ENCODE peak calls at places on chromosomes 1 and 21, in seven cellular contexts. P is EH; J is A549; T is heart right ventricle; L is central memory CD4-positive, alpha-beta T cell; V is NCI-H2107; Q is NCI-H345. X is an unnamed sample.

GRCh38 chr1:221743416-221744208 is 1.7 kb upstream of the DUSP10 start:
- DNase-seq in V (no peak), T (no peak), P (no peak), J (no peak), Q (no peak), L (no peak), X (peak)

GRCh38 chr1:84998642-84999280 is 1.8 kb upstream of the MCOLN2 start:
- DNase-seq in Q (no peak), P (peak), T (no peak), V (no peak), L (peak), J (no peak), X (no peak)

GRCh38 chr1:47431534-47431933 is 6.3 kb upstream of the FOXD2 start:
- DNase-seq in Q (no peak), V (no peak), L (no peak), T (no peak), P (peak), J (no peak), X (no peak)

GRCh38 chr1:27519341-27520258 is 29.6 kb upstream of the WASF2 start:
- DNase-seq in Q (peak), T (peak), V (no peak), J (no peak), P (no peak), L (no peak), X (no peak)

GRCh38 chr21:42107177-42107880 is 36.2 kb downstream of the UMODL1 start:
- DNase-seq in J (no peak), P (no peak), V (no peak), L (no peak), Q (no peak), T (no peak), X (no peak)

GRCh38 chr1:62439652-62440371 is 3.0 kb downstream of the USP1 start:
- DNase-seq in P (peak), J (no peak), Q (no peak), V (no peak), L (no peak), T (no peak), X (no peak)

GRCh38 chr1:21255284-21255942 is 34.9 kb downstream of the ECE1 start:
- DNase-seq in P (peak), J (peak), T (peak), Q (peak), L (peak), V (peak), X (peak)

GRCh38 chr21:37687001-37687400 is 229.3 kb downstream of the KCNJ6 start:
- DNase-seq in Q (no peak), T (no peak), V (no peak), L (no peak), J (no peak), P (no peak), X (no peak)

GRCh38 chr1:64623750-64624445 is 121.0 kb upstream of the RAVER2 start:
- DNase-seq in T (no peak), V (no peak), Q (peak), P (peak), J (no peak), L (no peak), X (no peak)

GRCh38 chr1:43299101-43299500 is 1.7 kb upstream of the TIE1 start:
- DNase-seq in T (no peak), P (no peak), Q (no peak), L (no peak), J (no peak), V (no peak), X (no peak)

GRCh38 chr1:21280482-21280881 is 9.8 kb downstream of the ECE1 start:
- DNase-seq in T (no peak), J (no peak), P (peak), Q (no peak), L (no peak), V (no peak), X (no peak)

GRCh38 chr1:54861070-54861761 is 25.8 kb downstream of the DHCR24 start:
- DNase-seq in J (no peak), T (no peak), P (peak), V (no peak), Q (no peak), L (no peak), X (peak)

GRCh38 chr1:151846062-151846568 is 6.5 kb upstream of the C2CD4D start:
- DNase-seq in Q (no peak), L (no peak), J (peak), P (peak), T (no peak), V (no peak), X (no peak)

GRCh38 chr1:10829965-10830515 is 33.6 kb upstream of the CASZ1 start:
- DNase-seq in L (no peak), J (no peak), Q (no peak), V (no peak), P (no peak), T (no peak), X (no peak)

GRCh38 chr1:72282690-72283203 is 408 bp upstream of the NEGR1 start:
- DNase-seq in L (peak), P (peak), Q (peak), V (peak), J (no peak), T (peak), X (peak)

GRCh38 chr1:33140153-33141149 is 41.4 kb downstream of the TRIM62 start:
- DNase-seq in T (no peak), L (no peak), P (peak), Q (peak), V (peak), J (no peak), X (no peak)

GRCh38 chr1:159014851-159015250 is 5.1 kb downstream of the IFI16 start:
- DNase-seq in T (no peak), L (no peak), Q (no peak), V (no peak), J (no peak), P (no peak), X (no peak)

GRCh38 chr1:100538935-100539835 is 1.2 kb downstream of the GPR88 start:
- DNase-seq in P (peak), J (no peak), Q (peak), T (peak), V (no peak), L (peak), X (no peak)

GRCh38 chr1:44423706-44424546 is 18.9 kb downstream of the RNF220 start:
- DNase-seq in T (peak), L (no peak), P (peak), J (no peak), Q (no peak), V (no peak), X (no peak)

GRCh38 chr1:37609002-37609401 is 13.3 kb upstream of the GNL2 start:
- DNase-seq in P (no peak), Q (no peak), T (no peak), V (no peak), J (no peak), L (no peak), X (no peak)

GRCh38 chr1:63799324-63799723 is 25.5 kb downstream of the ROR1 start:
- DNase-seq in Q (no peak), L (no peak), V (no peak), T (no peak), J (no peak), P (peak), X (no peak)

GRCh38 chr1:182087951-182088350 is 26.4 kb upstream of the ZNF648 start:
- DNase-seq in L (peak), Q (no peak), P (no peak), J (no peak), T (no peak), V (no peak), X (no peak)

GRCh38 chr21:39681845-39682244 is 63.1 kb upstream of the IGSF5 start:
- DNase-seq in J (no peak), Q (no peak), L (no peak), P (peak), V (no peak), T (no peak), X (no peak)

GRCh38 chr1:149884433-149885363 is 14.7 kb upstream of the BOLA1 start:
- DNase-seq in J (no peak), T (no peak), L (no peak), V (peak), P (peak), Q (peak), X (no peak)

GRCh38 chr1:21607549-21608529 is 61.3 kb downstream of the RAP1GAP start:
- DNase-seq in Q (no peak), T (peak), J (peak), V (no peak), P (peak), L (no peak), X (peak)

GRCh38 chr1:205974712-205975111 is 28.5 kb downstream of the RAB7B start:
- DNase-seq in Q (no peak), V (no peak), J (no peak), T (no peak), P (no peak), L (no peak), X (no peak)

GRCh38 chr1:101781437-101781836 is 215.3 kb downstream of the OLFM3 start:
- DNase-seq in J (no peak), Q (peak), V (peak), L (no peak), T (no peak), P (no peak), X (no peak)

GRCh38 chr1:65319141-65319540 is 9.8 kb downstream of the DNAJC6 start:
- DNase-seq in Q (no peak), V (no peak), J (no peak), T (no peak), L (no peak), P (no peak), X (no peak)

GRCh38 chr1:213017447-213018273 is 2.0 kb upstream of the ANGEL2 start:
- DNase-seq in J (no peak), P (peak), Q (no peak), T (no peak), L (no peak), V (no peak), X (no peak)

GRCh38 chr1:11746092-11746491 is 10.2 kb downstream of the AGTRAP start:
- DNase-seq in V (no peak), J (no peak), P (no peak), Q (no peak), L (no peak), T (no peak), X (no peak)

GRCh38 chr1:4062560-4062959 is 162.5 kb upstream of the C1orf174 start:
- DNase-seq in J (no peak), P (no peak), L (no peak), V (no peak), T (no peak), Q (no peak), X (no peak)

GRCh38 chr1:78274814-78275213 is 216.0 kb upstream of the PTGFR start:
- DNase-seq in L (no peak), J (no peak), T (no peak), V (no peak), P (peak), Q (no peak), X (no peak)

GRCh38 chr1:52549267-52549666 is 3.6 kb downstream of the TUT4 start:
- DNase-seq in V (no peak), P (no peak), L (no peak), Q (no peak), J (no peak), T (no peak), X (no peak)

GRCh38 chr1:58975888-58976287 is 192.0 kb upstream of the JUN start:
- DNase-seq in P (no peak), V (no peak), J (no peak), Q (no peak), L (no peak), T (no peak), X (no peak)

GRCh38 chr1:9321480-9321849 is 28.8 kb downstream of the SPSB1 start:
- DNase-seq in L (no peak), Q (no peak), J (no peak), T (no peak), V (no peak), P (peak), X (no peak)

GRCh38 chr1:212488436-212489283 is 55.9 kb downstream of the NENF start:
- DNase-seq in P (peak), V (peak), T (no peak), J (peak), Q (peak), L (no peak), X (no peak)

GRCh38 chr1:10753279-10753678 is 43.2 kb downstream of the CASZ1 start:
- DNase-seq in L (no peak), P (no peak), J (no peak), Q (no peak), T (no peak), V (no peak), X (no peak)

GRCh38 chr1:15578921-15579682 is 5.7 kb downstream of the AGMAT start:
- DNase-seq in J (no peak), T (no peak), L (peak), Q (no peak), P (no peak), V (no peak), X (no peak)

GRCh38 chr1:218408942-218409341 is 63.8 kb downstream of the TGFB2 start:
- DNase-seq in L (no peak), V (no peak), Q (no peak), T (no peak), J (no peak), P (no peak), X (no peak)